ENCODE peak calls at places on chromosomes 16 and 17, in five cellular contexts. A is caudate nucleus; D is CD4-positive, CD25-positive, alpha-beta regulatory T cell; H is AG04450; Q is cardiac muscle cell. K is an unnamed sample.
A peak's percentile ranks its signal among the peaks of the same experiment; 100 is the strongest.

GRCh38 chr16:55622930-55623561 is 32.7 kb upstream of the SLC6A2 start:
- DNase-seq in Q (no peak), D (no peak), A (no peak), H (no peak), K (no peak)

GRCh38 chr17:27504188-27504995 is 48.1 kb downstream of the KSR1 start:
- DNase-seq in H (no peak), Q (peak; percentile 38), A (no peak), D (no peak), K (no peak)

GRCh38 chr16:5605404-5605803 is 507.8 kb upstream of the EEF2KMT start:
- DNase-seq in H (no peak), Q (no peak), A (no peak), D (no peak), K (no peak)

GRCh38 chr16:1458336-1458976 is 14.1 kb upstream of the CCDC154 start:
- DNase-seq in A (peak; percentile 74), H (no peak), Q (no peak), D (no peak), K (no peak)

GRCh38 chr16:72189865-72190371 is 18.0 kb upstream of the PMFBP1 start:
- DNase-seq in D (no peak), H (no peak), A (peak; percentile 27), Q (peak; percentile 91), K (peak; percentile 14)

GRCh38 chr17:56681561-56682266 is 88.2 kb downstream of the NOG start:
- DNase-seq in D (no peak), A (no peak), H (peak; percentile 87), Q (peak; percentile 73), K (peak; percentile 54)

GRCh38 chr16:75267631-75268264 is 16.3 kb upstream of the BCAR1 start:
- DNase-seq in H (no peak), A (peak; percentile 89), D (no peak), Q (no peak), K (no peak)

GRCh38 chr17:50266384-50267073 is 7.7 kb upstream of the TMEM92 start:
- DNase-seq in H (peak; percentile 74), D (no peak), Q (peak; percentile 90), A (no peak), K (no peak)

GRCh38 chr16:75341934-75342811 is 90.7 kb upstream of the BCAR1 start:
- DNase-seq in Q (peak; percentile 56), A (no peak), H (no peak), D (no peak), K (peak; percentile 60)

GRCh38 chr17:43831633-43832032 is 1.3 kb downstream of the MPP3 start:
- DNase-seq in A (no peak), H (no peak), Q (no peak), D (no peak), K (no peak)

GRCh38 chr17:73342057-73342522 is 30.3 kb upstream of the CDC42EP4 start:
- DNase-seq in H (no peak), D (no peak), A (peak; percentile 96), Q (peak; percentile 97), K (no peak)

GRCh38 chr16:29029168-29029994 is 44.5 kb downstream of the LAT start:
- DNase-seq in D (peak; percentile 21), H (peak; percentile 81), Q (peak; percentile 94), A (peak; percentile 91), K (peak; percentile 53)

GRCh38 chr16:10878644-10879498 is 1.9 kb downstream of the CIITA start:
- DNase-seq in D (no peak), Q (peak; percentile 32), A (no peak), H (no peak), K (no peak)

GRCh38 chr16:67104061-67104460 is 5.7 kb upstream of the PHAF1 start:
- DNase-seq in D (no peak), Q (peak; percentile 54), A (no peak), H (no peak), K (no peak)

GRCh38 chr17:76145231-76146052 is 4.4 kb upstream of the FOXJ1 start:
- DNase-seq in Q (no peak), D (peak; percentile 35), A (no peak), H (no peak), K (no peak)

GRCh38 chr17:43070872-43071271 is 45.8 kb downstream of the RND2 start:
- DNase-seq in H (no peak), Q (no peak), D (no peak), A (no peak), K (no peak)

GRCh38 chr16:46974352-46974751 is 878 bp upstream of the DNAJA2 start:
- DNase-seq in D (peak; percentile 4), Q (peak; percentile 8), H (no peak), A (no peak), K (no peak)

GRCh38 chr16:88062341-88062861 is 111.2 kb downstream of the BANP start:
- DNase-seq in Q (peak; percentile 84), H (peak; percentile 41), A (no peak), D (no peak), K (no peak)

GRCh38 chr16:28321700-28322411 is 29.5 kb downstream of the SBK1 start:
- DNase-seq in A (no peak), D (no peak), Q (peak; percentile 29), H (no peak), K (no peak)

GRCh38 chr16:89343501-89344291 is 126.2 kb downstream of the ZNF778 start:
- DNase-seq in D (no peak), Q (no peak), H (no peak), A (no peak), K (no peak)

GRCh38 chr16:83136924-83137323 is 510.2 kb downstream of the CDH13 start:
- DNase-seq in H (no peak), A (no peak), Q (no peak), D (no peak), K (no peak)

DNA sequence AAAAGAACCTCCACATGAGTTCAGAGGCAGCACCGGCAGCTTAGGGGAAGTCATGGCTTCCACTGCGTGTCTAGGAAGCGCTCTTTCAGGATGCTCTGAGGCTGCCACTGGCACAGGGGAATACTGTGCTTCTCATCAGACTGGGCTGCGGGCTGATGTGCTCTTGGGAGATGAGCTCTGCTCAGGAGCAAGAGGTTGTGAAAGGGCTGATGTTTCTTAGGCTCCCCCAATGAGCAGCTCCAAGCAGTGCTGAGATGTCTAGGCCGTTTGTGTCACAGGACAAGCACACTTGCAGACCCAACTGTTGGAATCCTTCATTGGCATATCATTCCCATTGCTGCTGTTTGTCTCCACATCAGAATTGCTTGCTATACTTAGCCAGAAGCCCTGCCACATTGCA is 3.6 kb downstream of the SP2 start:
- DNase-seq in H (no peak), Q (no peak), A (no peak), D (no peak), K (no peak)
- H3K27ac ChIP-seq in H (no peak overlapping the region), Q (peak overlapping the region; percentile 76), A (no peak overlapping the region), D (no peak overlapping the region), K (no peak overlapping the region)

GRCh38 chr17:74749262-74750038 is 1.0 kb downstream of the NHERF1 start:
- DNase-seq in H (no peak), Q (no peak), A (no peak), D (peak; percentile 23), K (no peak)
- H3K27ac ChIP-seq in H (peak overlapping the region; percentile 11), Q (no peak overlapping the region), A (peak overlapping the region; percentile 73), D (peak overlapping the region; percentile 76), K (peak overlapping the region; percentile 40)

GRCh38 chr16:64308721-64309120 is 813.1 kb downstream of the CDH11 start:
- DNase-seq in Q (no peak), A (no peak), D (no peak), H (no peak), K (no peak)
- H3K27ac ChIP-seq in Q (no peak overlapping the region), A (no peak overlapping the region), D (no peak overlapping the region), H (no peak overlapping the region), K (no peak overlapping the region)

GRCh38 chr16:20221208-20221607 is 106.1 kb downstream of the GP2 start:
- DNase-seq in Q (no peak), D (no peak), H (no peak), A (no peak), K (no peak)
- H3K27ac ChIP-seq in Q (no peak overlapping the region), D (no peak overlapping the region), H (no peak overlapping the region), A (no peak overlapping the region), K (no peak overlapping the region)

DNA sequence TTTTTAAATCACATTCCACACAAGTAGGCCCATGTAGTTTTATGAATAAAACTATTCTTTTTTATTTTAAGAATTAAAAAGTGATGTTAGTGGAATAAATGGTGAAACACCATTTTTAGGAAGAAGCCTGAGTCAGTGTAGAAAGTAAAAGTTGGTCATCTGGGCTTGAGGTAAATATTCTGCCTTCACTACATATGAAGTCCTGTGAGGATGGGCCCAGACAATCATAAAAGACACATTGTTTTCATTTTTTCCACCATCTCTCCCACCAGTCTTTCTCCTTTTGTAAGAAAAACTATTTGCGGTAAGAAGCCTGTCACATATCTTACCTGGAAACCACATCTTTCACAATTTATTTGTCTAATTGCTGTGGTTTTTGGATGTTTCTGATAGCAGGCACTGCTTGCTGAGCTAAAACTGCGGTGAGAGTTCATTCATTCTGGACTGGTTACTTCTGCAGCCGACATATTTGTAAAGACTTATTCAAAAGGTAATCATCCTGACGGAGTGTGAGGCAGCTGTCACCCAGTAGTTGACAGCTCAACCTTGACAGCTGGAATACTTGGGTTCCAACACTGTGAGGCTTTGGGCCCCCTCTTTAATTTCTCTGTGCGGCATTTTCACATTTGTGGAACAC is 10.6 kb upstream of the RFFL start:
- DNase-seq in D (no peak), H (no peak), A (no peak), Q (no peak), K (no peak)
- H3K27ac ChIP-seq in D (peak overlapping the region; percentile 53), H (no peak overlapping the region), A (peak overlapping the region; percentile 94), Q (no peak overlapping the region), K (no peak overlapping the region)

DNA sequence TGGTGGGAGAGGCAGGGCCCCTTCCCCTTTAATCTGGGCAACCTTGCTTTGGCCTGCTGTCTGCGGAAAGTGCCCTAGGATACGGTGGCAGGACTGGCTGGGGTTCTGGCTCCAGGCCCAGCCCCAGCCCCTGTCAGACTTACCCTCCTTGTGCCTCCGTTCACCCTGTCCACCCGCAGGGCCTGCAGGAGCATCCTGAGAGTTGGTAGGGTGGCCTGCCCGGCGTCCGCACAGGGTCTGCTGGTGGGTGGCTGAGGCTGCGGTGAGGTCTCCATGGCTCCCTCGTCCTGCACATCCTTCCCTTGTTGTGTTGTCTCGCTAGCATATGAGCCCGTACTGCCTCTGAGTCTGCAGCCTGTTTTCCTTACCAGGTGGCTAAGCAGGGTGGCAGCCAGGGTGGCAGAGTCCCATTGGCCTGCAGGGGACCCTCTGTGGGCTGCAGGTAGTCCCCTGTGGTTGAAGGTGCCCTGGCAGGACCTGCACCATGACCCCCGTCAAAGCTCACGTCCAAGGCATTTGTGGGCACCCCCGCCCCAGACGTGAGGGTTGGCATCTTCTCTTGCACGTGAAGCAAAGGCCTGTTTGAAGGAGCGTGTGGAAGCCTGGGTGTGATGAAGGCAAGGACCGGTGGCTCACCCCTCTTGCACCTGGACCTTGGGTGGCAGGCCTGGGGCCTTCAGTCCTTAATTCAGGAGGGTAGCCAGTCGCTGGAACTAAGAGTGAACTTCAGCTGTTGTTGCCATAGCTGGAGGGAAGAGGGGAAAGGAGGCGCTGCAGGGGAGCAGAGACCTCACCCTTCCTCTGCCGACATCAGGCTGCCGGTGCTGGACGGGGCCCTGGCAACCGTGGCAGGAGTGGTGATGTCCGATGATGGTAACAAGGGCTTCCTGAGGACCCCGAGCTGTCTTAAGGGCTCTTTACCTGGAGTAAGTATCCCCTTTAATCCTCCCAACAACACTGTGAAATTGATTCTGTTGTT is 293.7 kb downstream of the SEC14L1 start:
- DNase-seq in D (no peak), Q (no peak), H (no peak), A (no peak), K (no peak)
- H3K27ac ChIP-seq in D (peak overlapping the region; percentile 96), Q (peak overlapping the region; percentile 76), H (peak overlapping the region; percentile 52), A (no peak overlapping the region), K (no peak overlapping the region)

GRCh38 chr16:4404967-4405696 is 11.3 kb downstream of the CORO7 start:
- DNase-seq in A (no peak), D (no peak), H (no peak), Q (no peak), K (no peak)
- H3K27ac ChIP-seq in A (no peak overlapping the region), D (no peak overlapping the region), H (no peak overlapping the region), Q (no peak overlapping the region), K (no peak overlapping the region)

GRCh38 chr16:85649978-85650863 is 37.1 kb downstream of the GSE1 start:
- DNase-seq in D (no peak), H (no peak), Q (no peak), A (no peak), K (no peak)
- H3K27ac ChIP-seq in D (no peak overlapping the region), H (no peak overlapping the region), Q (peak overlapping the region; percentile 39), A (no peak overlapping the region), K (no peak overlapping the region)